ENCODE peak calls at places on chromosome 16, in six cellular contexts. R is MM.1S; O is Peyer's patch; A is CD8-positive, alpha-beta T cell; X is A549; M is DND-41. B is an unnamed sample.

GRCh38 chr16:48408688-48409087 is 23.5 kb upstream of the SIAH1 start:
- DNase-seq in R (no peak), O (no peak), A (no peak), X (peak; percentile 20), M (no peak), B (no peak)

GRCh38 chr16:27202923-27203428 is 350 bp upstream of the KDM8 start:
- DNase-seq in R (no peak), O (no peak), A (no peak), X (no peak), M (no peak), B (no peak)

GRCh38 chr16:79294568-79294967 is 306.0 kb downstream of the MAF start:
- DNase-seq in R (no peak), O (no peak), A (no peak), X (no peak), M (no peak), B (no peak)

GRCh38 chr16:78684655-78685400 is 585.4 kb downstream of the WWOX start:
- DNase-seq in R (no peak), O (no peak), A (no peak), X (no peak), M (no peak), B (no peak)

GRCh38 chr16:19524356-19524865 is 669 bp downstream of the CCP110 start:
- DNase-seq in R (peak; percentile 8), O (no peak), A (no peak), X (no peak), M (peak; percentile 27), B (no peak)

GRCh38 chr16:89036776-89037175 is 56.9 kb upstream of the ACSF3 start:
- DNase-seq in R (no peak), O (no peak), A (no peak), X (no peak), M (no peak), B (no peak)

GRCh38 chr16:88503374-88503770 is 50.3 kb downstream of the ZFPM1 start:
- DNase-seq in R (no peak), O (no peak), A (no peak), X (no peak), M (no peak), B (no peak)

GRCh38 chr16:5187402-5187952 is 89.9 kb upstream of the EEF2KMT start:
- DNase-seq in R (no peak), O (no peak), A (no peak), X (no peak), M (no peak), B (no peak)

GRCh38 chr16:69563605-69564580 is 1.9 kb upstream of the NFAT5 start:
- DNase-seq in R (peak; percentile 54), O (peak; percentile 34), A (peak; percentile 63), X (peak; percentile 46), M (no peak), B (no peak)

GRCh38 chr16:75074920-75075687 is 41.5 kb downstream of the LDHD start:
- DNase-seq in R (peak; percentile 81), O (peak; percentile 87), A (peak; percentile 87), X (no peak), M (peak; percentile 98), B (peak; percentile 64)

GRCh38 chr16:73054732-73055481 is 7.0 kb upstream of the ZFHX3 start:
- DNase-seq in R (no peak), O (no peak), A (no peak), X (peak; percentile 45), M (peak; percentile 34), B (no peak)

GRCh38 chr16:26856791-26857190 is 209.9 kb upstream of the C16orf82 start:
- DNase-seq in R (no peak), O (no peak), A (no peak), X (no peak), M (no peak), B (no peak)

GRCh38 chr16:56667581-56668571 is at the start of gene MT1G:
- DNase-seq in R (no peak), O (no peak), A (no peak), X (no peak), M (peak; percentile 38), B (no peak)

GRCh38 chr16:72924918-72925630 is 122.9 kb downstream of the ZFHX3 start:
- DNase-seq in R (no peak), O (no peak), A (no peak), X (no peak), M (no peak), B (no peak)

GRCh38 chr16:64475627-64476351 is 646.1 kb downstream of the CDH11 start:
- DNase-seq in R (no peak), O (no peak), A (no peak), X (no peak), M (no peak), B (no peak)

GRCh38 chr16:47045023-47045422 is 71.5 kb upstream of the DNAJA2 start:
- DNase-seq in R (no peak), O (no peak), A (no peak), X (no peak), M (no peak), B (no peak)

GRCh38 chr16:19210175-19210924 is 42.3 kb downstream of the SYT17 start:
- DNase-seq in R (peak; percentile 12), O (peak; percentile 22), A (no peak), X (peak; percentile 17), M (no peak), B (no peak)

GRCh38 chr16:56372938-56373337 is 52.4 kb downstream of the AMFR start:
- DNase-seq in R (no peak), O (no peak), A (no peak), X (no peak), M (no peak), B (no peak)

GRCh38 chr16:72637306-72637705 is 410.6 kb downstream of the ZFHX3 start:
- DNase-seq in R (no peak), O (no peak), A (no peak), X (peak; percentile 25), M (no peak), B (no peak)

GRCh38 chr16:75039941-75040340 is 41.1 kb downstream of the ZNRF1 start:
- DNase-seq in R (no peak), O (no peak), A (no peak), X (no peak), M (no peak), B (no peak)

GRCh38 chr16:27726621-27727275 is 176.8 kb downstream of the KATNIP start:
- DNase-seq in R (no peak), O (no peak), A (no peak), X (no peak), M (no peak), B (no peak)

GRCh38 chr16:80804451-80805383 is at the start of gene CDYL2:
- DNase-seq in R (peak; percentile 48), O (peak; percentile 32), A (peak; percentile 69), X (no peak), M (no peak), B (peak; percentile 10)

GRCh38 chr16:28318042-28318597 is 25.8 kb downstream of the SBK1 start:
- DNase-seq in R (no peak), O (no peak), A (no peak), X (no peak), M (no peak), B (no peak)

GRCh38 chr16:88373927-88374492 is 8.7 kb upstream of the ZNF469 start:
- DNase-seq in R (no peak), O (no peak), A (no peak), X (no peak), M (no peak), B (no peak)

GRCh38 chr16:89612415-89612814 is 1.0 kb upstream of the DPEP1 start:
- DNase-seq in R (no peak), O (no peak), A (no peak), X (no peak), M (no peak), B (no peak)

GRCh38 chr16:79272141-79272577 is 328.4 kb downstream of the MAF start:
- DNase-seq in R (no peak), O (peak; percentile 53), A (peak; percentile 72), X (no peak), M (peak; percentile 94), B (peak; percentile 31)

DNA sequence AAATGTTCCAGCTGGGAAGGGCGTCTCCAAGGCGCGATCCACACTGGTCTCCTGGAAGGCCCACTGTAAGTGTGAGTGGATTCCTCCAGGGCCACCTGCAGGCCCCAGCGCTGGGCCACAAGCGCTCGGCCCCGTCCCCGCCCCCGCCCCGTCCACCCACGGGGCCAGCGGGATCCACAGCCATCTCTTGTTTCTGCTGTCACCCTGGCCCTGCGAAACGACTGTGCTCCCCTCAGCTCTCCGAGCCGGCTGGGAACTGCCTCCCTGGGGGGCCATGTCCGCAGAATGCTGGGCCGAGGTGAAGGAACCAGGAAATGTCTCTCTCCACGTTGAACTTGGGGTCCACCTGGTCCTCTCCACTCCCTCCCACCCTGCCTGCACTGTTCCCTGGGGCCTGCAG is 1955.2 kb downstream of the TP53TG3F start:
- DNase-seq in R (no peak), O (no peak), A (no peak), X (no peak), M (no peak), B (no peak)
- H3K9me3 ChIP-seq in R (no peaks in the 10 kb centered on the region), O (no peaks in the 10 kb centered on the region), A (no peaks in the 10 kb centered on the region), X (no peaks in the 10 kb centered on the region), M (no peaks in the 10 kb centered on the region), B (peaks cover 13% of the 10 kb centered on the region)

GRCh38 chr16:524274-525011 is 3.1 kb upstream of the CAPN15 start:
- DNase-seq in R (no peak), O (no peak), A (no peak), X (no peak), M (no peak), B (no peak)

GRCh38 chr16:525123-525519 is 2.4 kb upstream of the CAPN15 start:
- DNase-seq in R (no peak), O (no peak), A (no peak), X (no peak), M (no peak), B (no peak)

GRCh38 chr16:527015-527903 is at the start of gene CAPN15:
- DNase-seq in R (peak; percentile 88), O (peak; percentile 79), A (peak; percentile 93), X (peak; percentile 90), M (peak; percentile 84), B (peak; percentile 83)

GRCh38 chr16:526181-527014 is 1.1 kb upstream of the CAPN15 start:
- DNase-seq in R (no peak), O (no peak), A (no peak), X (no peak), M (peak; percentile 45), B (no peak)

DNA sequence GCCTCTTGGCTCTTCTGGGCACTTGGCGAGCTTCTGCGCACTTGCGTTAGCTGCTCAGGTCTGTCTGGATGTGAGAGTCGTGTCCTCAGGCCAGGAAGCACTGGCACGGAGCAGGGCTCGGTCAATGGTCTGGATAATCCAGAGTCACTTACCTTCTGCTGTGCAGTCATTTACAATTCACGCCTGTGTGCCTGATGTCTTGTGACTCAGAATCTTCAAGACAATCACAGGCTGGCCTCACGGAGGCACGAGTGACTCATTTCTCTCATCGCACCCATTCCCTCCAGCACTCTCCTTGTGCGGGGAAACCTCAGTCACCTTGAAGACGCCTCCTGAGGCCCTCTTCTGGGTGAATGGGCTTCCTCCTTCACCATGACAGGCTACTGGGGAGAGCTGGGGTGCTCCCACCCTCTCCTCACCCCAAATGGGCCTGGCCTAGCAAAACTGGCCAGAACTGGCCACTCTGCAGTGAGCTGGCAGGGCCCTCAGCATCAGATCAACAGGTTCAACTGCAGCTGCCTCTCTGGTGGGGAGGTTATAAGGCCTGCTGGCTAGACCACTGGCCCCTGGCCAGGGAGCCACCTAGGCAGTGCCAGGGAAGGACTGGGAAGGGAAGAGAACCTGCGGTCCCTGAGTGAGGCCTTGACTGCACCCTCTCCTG is 1.9 kb upstream of the CAPN15 start:
- DNase-seq in R (no peak), O (no peak), A (peak; percentile 57), X (peak; percentile 72), M (no peak), B (peak; percentile 41)
- H3K27ac ChIP-seq in R (no peak overlapping the region), O (peak overlapping the region; percentile 14), A (peak overlapping the region; percentile 35), X (peak overlapping the region; percentile 97), M (peak overlapping the region; percentile 50), B (no peak overlapping the region)

GRCh38 chr16:82523786-82524185 is 103.0 kb upstream of the CDH13 start:
- DNase-seq in R (no peak), O (no peak), A (no peak), X (no peak), M (no peak), B (no peak)
- TF ChIP-seq CTCF in R (no peak), O (no peak), A (no peak), X (no peak), M (no peak), B (no peak)

GRCh38 chr16:35239561-35239960 is 1780.1 kb downstream of the TP53TG3F start:
- DNase-seq in R (no peak), O (no peak), A (no peak), X (no peak), M (no peak), B (no peak)
- H3K9me3 ChIP-seq in R (no peaks in the 10 kb centered on the region), O (no peaks in the 10 kb centered on the region), A (no peaks in the 10 kb centered on the region), X (no peaks in the 10 kb centered on the region), M (no peaks in the 10 kb centered on the region), B (no peaks in the 10 kb centered on the region)

B was measured in CD4-positive, alpha-beta T cell.